ENCODE peak calls at places on chromosomes 6 and 20, in five cellular contexts. A is testis, L is heart left ventricle, F is left ventricle myocardium inferior, W is psoas muscle. T is an unnamed sample. For H3K4me1 and H3K27me3, the result is how much of the 10 kb centered on the place peaks cover.

GRCh38 chr20:62994850-62995249 is 11.9 kb downstream of the BHLHE23 start:
- DNase-seq in F (no peak), A (no peak), W (no peak), L (peak), T (no peak)

GRCh38 chr6:164078551-164079274 is 664.2 kb downstream of the QKI start:
- DNase-seq in F (no peak), A (no peak), W (no peak), L (no peak), T (no peak)

GRCh38 chr20:35285806-35286076 is 1.2 kb upstream of the EIF6 start:
- DNase-seq in F (no peak), L (no peak), A (no peak), W (no peak), T (no peak)

GRCh38 chr6:52550014-52550575 is 26.8 kb downstream of the TRAM2 start:
- DNase-seq in W (no peak), A (no peak), F (no peak), L (no peak), T (no peak)

GRCh38 chr6:88383183-88383582 is 217.0 kb upstream of the CNR1 start:
- DNase-seq in F (no peak), W (no peak), L (no peak), A (no peak), T (no peak)

GRCh38 chr6:27547157-27548075 is 74.5 kb upstream of the ZNF184 start:
- DNase-seq in F (no peak), A (no peak), W (no peak), L (no peak), T (no peak)

GRCh38 chr6:227812-228338 is 64.4 kb upstream of the DUSP22 start:
- DNase-seq in F (no peak), W (no peak), A (no peak), L (no peak), T (peak)

GRCh38 chr20:3679749-3680700 is 1.8 kb downstream of the ADAM33 start:
- DNase-seq in L (peak), A (peak), F (peak), W (peak), T (no peak)

GRCh38 chr6:84669945-84670344 is 94.5 kb downstream of the TBX18 start:
- DNase-seq in A (no peak), F (no peak), W (no peak), L (no peak), T (no peak)

GRCh38 chr20:5668529-5668868 is 81.7 kb upstream of the SHLD1 start:
- DNase-seq in A (no peak), W (no peak), L (no peak), F (no peak), T (peak)
- H3K4me1 ChIP-seq in A (under half), W (under half), L (under half), F (under half), T (under half)

GRCh38 chr6:149948011-149948410 is 6.2 kb downstream of the ULBP2 start:
- DNase-seq in W (no peak), L (no peak), F (no peak), A (no peak), T (no peak)
- H3K27me3 ChIP-seq in W (under half), L (under half), F (half or more), A (under half), T (under half)

DNA sequence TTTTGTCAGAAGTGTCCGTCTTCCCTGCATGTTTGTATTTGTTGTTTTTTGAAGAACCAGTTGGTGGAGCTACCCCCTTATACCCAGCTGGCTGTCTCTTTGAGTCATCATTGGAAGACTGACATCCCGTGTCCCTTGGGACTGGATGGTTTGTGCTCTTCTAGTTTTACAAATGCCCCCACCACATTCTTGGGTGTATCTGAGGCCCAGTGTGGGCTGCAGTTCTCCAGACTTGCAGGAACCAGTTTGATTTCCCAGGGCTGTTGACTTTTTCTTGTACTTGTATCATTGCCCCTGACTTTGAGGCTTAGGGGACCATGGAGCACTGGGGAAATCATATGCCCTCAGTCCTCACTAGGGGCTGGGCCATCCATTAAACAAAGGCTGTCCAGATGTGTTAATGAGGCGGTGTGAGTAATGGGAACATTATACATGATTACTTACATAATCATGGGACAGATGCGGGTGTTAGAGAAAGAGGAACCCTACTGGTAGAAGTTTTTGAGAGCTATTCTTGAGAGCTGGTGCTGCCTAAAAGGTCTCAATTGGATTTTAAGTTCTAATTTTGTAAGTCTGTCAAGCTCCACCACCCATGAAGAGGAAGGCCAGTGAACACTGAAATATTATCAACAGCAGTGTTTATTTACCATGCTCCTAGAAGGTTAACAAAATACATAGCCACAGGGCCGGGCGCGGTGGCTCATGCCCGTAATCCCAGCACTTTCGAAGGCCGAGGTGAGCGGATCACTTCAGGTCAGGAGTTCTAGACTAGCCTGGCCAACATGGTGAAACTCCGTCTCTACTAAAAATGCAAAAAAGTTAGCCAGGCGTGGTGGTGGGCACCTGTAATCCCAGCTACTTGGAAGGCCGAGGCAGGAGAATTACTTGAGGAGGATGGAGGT is 8.5 kb downstream of the JARID2 start:
- DNase-seq in A (no peak), L (no peak), W (no peak), F (no peak), T (no peak)
- TF ChIP-seq CTCF in A (no peak), L (no peak), W (peak), F (no peak), T (no peak)

GRCh38 chr6:127389706-127390105 is 46.3 kb upstream of the ECHDC1 start:
- DNase-seq in W (no peak), L (no peak), F (no peak), A (no peak), T (no peak)

GRCh38 chr6:127381384-127381783 is 38.0 kb upstream of the ECHDC1 start:
- DNase-seq in F (no peak), A (no peak), L (no peak), W (no peak), T (no peak)

GRCh38 chr6:127382413-127382812 is 39.0 kb upstream of the ECHDC1 start:
- DNase-seq in W (no peak), F (no peak), L (no peak), A (no peak), T (no peak)

GRCh38 chr6:127384007-127384406 is 40.6 kb upstream of the ECHDC1 start:
- DNase-seq in F (no peak), W (no peak), A (no peak), L (no peak), T (no peak)

DNA sequence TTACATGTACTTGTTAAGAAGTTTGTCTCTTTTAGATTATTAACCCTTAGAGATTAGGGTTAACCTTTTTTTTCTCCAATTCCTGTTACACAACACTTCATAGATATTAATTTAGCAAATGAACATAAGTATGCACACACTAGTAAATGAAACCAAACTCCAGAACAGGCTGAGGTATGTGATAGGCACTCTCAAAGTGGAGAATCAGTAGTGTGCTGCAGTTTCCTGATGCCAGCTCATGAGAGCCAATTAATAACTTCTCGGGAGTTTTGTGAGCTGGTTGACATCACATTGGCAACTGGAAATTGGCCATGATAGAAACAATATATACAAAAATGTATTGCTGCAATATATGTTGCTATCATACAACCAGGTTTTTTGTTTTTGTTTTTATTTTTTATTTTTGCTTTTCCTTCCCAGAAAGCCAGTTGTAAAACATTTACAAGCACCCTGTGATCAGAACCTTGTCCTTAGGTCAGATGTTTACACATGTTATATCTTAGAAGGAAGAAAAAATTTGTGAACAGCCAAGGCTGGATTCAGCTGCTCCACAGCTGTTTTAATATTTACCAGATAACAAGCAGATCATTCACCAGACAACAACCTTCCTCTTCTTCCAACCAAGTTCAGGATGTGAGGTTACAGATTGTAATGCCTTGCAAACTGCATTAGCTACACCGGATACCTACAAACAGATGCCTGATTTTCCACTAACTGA is 42.4 kb upstream of the ECHDC1 start:
- DNase-seq in A (no peak), L (no peak), W (no peak), F (no peak), T (no peak)
- H3K4me1 ChIP-seq in A (under half), L (under half), W (under half), F (under half), T (under half)

DNA sequence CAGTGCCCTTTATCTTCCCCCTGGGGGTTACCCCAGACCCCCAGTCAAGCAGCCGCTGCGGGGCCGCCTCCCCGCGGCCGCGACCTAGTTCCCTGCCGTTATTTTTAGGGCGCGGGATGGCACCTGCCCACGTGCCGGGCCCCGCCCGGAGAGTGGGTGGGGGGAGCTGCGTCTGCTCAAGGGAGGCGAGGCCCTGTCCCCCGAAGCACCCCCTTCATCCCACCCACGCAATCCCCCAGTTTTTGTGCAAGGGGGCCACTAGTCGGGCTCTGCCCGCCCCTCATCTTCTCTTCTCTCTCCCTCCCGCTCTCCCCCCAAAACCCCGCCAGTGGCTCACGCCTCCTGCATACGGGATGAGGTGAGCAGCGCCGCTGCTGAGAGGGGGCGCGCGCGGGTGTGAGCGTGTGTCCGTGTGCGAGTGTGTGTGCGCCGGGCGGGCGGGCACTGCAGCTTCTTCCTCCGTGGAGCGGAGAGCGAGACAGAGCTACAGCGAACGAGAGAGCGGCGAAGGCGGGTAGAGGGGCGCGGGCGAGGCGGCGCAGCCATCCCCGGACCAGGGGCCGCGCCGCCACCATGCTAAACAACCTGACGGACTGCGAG is at the start of gene SLC12A5:
- DNase-seq in W (no peak), F (no peak), L (peak), A (no peak), T (no peak)
- H3K27me3 ChIP-seq in W (under half), F (half or more), L (under half), A (under half), T (half or more)